ENCODE peak calls at places on chromosomes 2 and 18, in eight cellular contexts. O, X, W, K, R, G, T and V are unnamed samples.

GRCh38 chr2:25170888-25171287 is 2.5 kb upstream of the POMC start:
- DNase-seq in O (no peak), T (no peak), W (no peak), G (no peak), R (no peak), K (no peak), X (no peak), V (peak; percentile 33)

GRCh38 chr2:15385184-15385583 is 175.9 kb downstream of the NBAS start:
- DNase-seq in W (no peak), R (no peak), X (no peak), O (no peak), K (no peak), T (no peak), G (no peak), V (no peak)

GRCh38 chr2:190526105-190526708 is 8.3 kb downstream of the NEMP2 start:
- DNase-seq in X (no peak), G (no peak), W (no peak), R (no peak), O (no peak), K (no peak), T (no peak), V (no peak)

GRCh38 chr18:36296591-36297418 is 708 bp upstream of the FHOD3 start:
- DNase-seq in K (no peak), R (peak; percentile 59), O (peak; percentile 31), W (no peak), T (no peak), G (peak; percentile 64), X (no peak), V (peak; percentile 18)

GRCh38 chr2:234980476-234981187 is 28.8 kb downstream of the SH3BP4 start:
- DNase-seq in T (no peak), X (no peak), O (no peak), G (no peak), K (no peak), W (no peak), R (no peak), V (no peak)

GRCh38 chr2:26537826-26538475 is 60.0 kb upstream of the OTOF start:
- DNase-seq in K (no peak), T (no peak), R (no peak), G (no peak), O (no peak), W (no peak), X (no peak), V (no peak)

GRCh38 chr2:226063704-226064390 is 664.3 kb downstream of the NYAP2 start:
- DNase-seq in O (no peak), R (no peak), W (no peak), K (no peak), X (no peak), G (no peak), T (no peak), V (no peak)

GRCh38 chr2:98931596-98931995 is 4.4 kb downstream of the CRACDL start:
- DNase-seq in K (no peak), T (no peak), G (no peak), R (no peak), O (no peak), W (no peak), X (no peak), V (no peak)

GRCh38 chr2:79935771-79936657 is 368.5 kb downstream of the LRRTM1 start:
- DNase-seq in G (peak; percentile 77), X (no peak), W (no peak), R (peak; percentile 49), T (no peak), K (peak; percentile 0), O (peak; percentile 31), V (peak; percentile 72)

GRCh38 chr2:75146221-75146902 is 53.0 kb downstream of the TACR1 start:
- DNase-seq in X (no peak), O (no peak), G (no peak), K (no peak), T (no peak), W (no peak), R (no peak), V (no peak)

GRCh38 chr2:218006741-218007140 is 3.9 kb upstream of the TNS1 start:
- DNase-seq in O (no peak), K (no peak), W (no peak), R (no peak), T (no peak), X (no peak), G (no peak), V (peak; percentile 48)

GRCh38 chr2:162926501-162926900 is 87.9 kb upstream of the KCNH7 start:
- DNase-seq in R (no peak), W (no peak), K (no peak), G (no peak), X (no peak), T (no peak), O (no peak), V (no peak)